ENCODE peak calls at places on chromosomes 13 and 19, in four cellular contexts. G is fibroblast of lung, J is A549, W is brain microvascular endothelial cell. P is an unnamed sample.

GRCh38 chr19:6821639-6822310 is 49.3 kb downstream of the VAV1 start:
- DNase-seq in G (no peak), W (no peak), J (no peak), P (no peak)

GRCh38 chr19:38975861-38976271 is 324 bp upstream of the FBXO17 start:
- DNase-seq in W (no peak), J (peak), G (peak), P (no peak)

GRCh38 chr13:41694902-41695301 is 237.6 kb downstream of the RGCC start:
- DNase-seq in J (peak), G (peak), W (peak), P (peak)

GRCh38 chr13:74755065-74755464 is 620.9 kb upstream of the KLF12 start:
- DNase-seq in J (no peak), G (no peak), W (no peak), P (no peak)

GRCh38 chr19:16200776-16201391 is 3.2 kb downstream of the AP1M1 start:
- DNase-seq in J (no peak), G (no peak), W (no peak), P (no peak)

GRCh38 chr19:10567696-10568443 is 909 bp downstream of the CDKN2D start:
- DNase-seq in G (no peak), W (no peak), J (no peak), P (no peak)

GRCh38 chr19:47663435-47663910 is 49.7 kb upstream of the EHD2 start:
- DNase-seq in W (peak), J (no peak), G (peak), P (peak)

GRCh38 chr19:11659612-11660011 is 62.3 kb downstream of the ZNF627 start:
- DNase-seq in G (no peak), J (no peak), W (no peak), P (peak)

GRCh38 chr13:23414682-23415081 is 18.8 kb downstream of the SACS start:
- DNase-seq in W (no peak), J (no peak), G (no peak), P (no peak)

GRCh38 chr13:27006519-27007161 is 165.0 kb downstream of the USP12 start:
- DNase-seq in W (peak), J (no peak), G (peak), P (peak)

GRCh38 chr13:94480672-94481145 is 1.2 kb upstream of the DCT start:
- DNase-seq in G (peak), W (no peak), J (no peak), P (no peak)

GRCh38 chr19:6241680-6242079 is 38.1 kb downstream of the MLLT1 start:
- DNase-seq in G (no peak), J (no peak), W (no peak), P (no peak)

GRCh38 chr13:78589206-78589605 is 14.1 kb downstream of the POU4F1 start:
- DNase-seq in J (no peak), G (peak), W (no peak), P (no peak)

GRCh38 chr13:112901951-112902651 is 66.9 kb upstream of the MCF2L start:
- DNase-seq in G (no peak), J (no peak), W (no peak), P (no peak)

GRCh38 chr13:43356566-43356965 is 333.2 kb downstream of the DNAJC15 start:
- DNase-seq in G (no peak), J (no peak), W (no peak), P (no peak)

GRCh38 chr13:44667950-44668349 is 91.8 kb upstream of the TSC22D1 start:
- DNase-seq in J (no peak), G (peak), W (no peak), P (peak)

GRCh38 chr19:41321204-41321599 is 11.2 kb downstream of the CCDC97 start:
- DNase-seq in J (no peak), W (no peak), G (no peak), P (no peak)

GRCh38 chr19:18939922-18940775 is 868 bp downstream of the HOMER3 start:
- DNase-seq in J (peak), G (peak), W (no peak), P (peak)

GRCh38 chr19:6020166-6020967 is 42.4 kb upstream of the RANBP3 start:
- DNase-seq in W (no peak), J (no peak), G (no peak), P (no peak)

GRCh38 chr19:35032356-35032865 is 2.1 kb downstream of the SCN1B start:
- DNase-seq in G (no peak), J (no peak), W (no peak), P (no peak)

GRCh38 chr19:35040826-35041547 is 534 bp upstream of the HPN start:
- DNase-seq in G (no peak), W (no peak), J (no peak), P (peak)

GRCh38 chr13:43879323-43880181 is at the start of the genes CCDC122 and LACC1:
- DNase-seq in W (peak), G (peak), J (peak), P (peak)

GRCh38 chr19:17718988-17719711 is at the start of gene MAP1S:
- DNase-seq in J (peak), G (peak), W (peak), P (peak)

GRCh38 chr19:4474504-4475136 is 2.5 kb downstream of the HDGFL2 start:
- DNase-seq in W (peak), J (peak), G (peak), P (peak)

GRCh38 chr19:34576292-34576691 is 94.7 kb downstream of the WTIP start:
- DNase-seq in G (no peak), W (no peak), J (no peak), P (no peak)

GRCh38 chr19:13913352-13913751 is 7.4 kb downstream of the CC2D1A start:
- DNase-seq in G (no peak), W (no peak), J (no peak), P (no peak)

GRCh38 chr13:26323764-26324163 is 69.8 kb downstream of the CDK8 start:
- DNase-seq in W (no peak), J (no peak), G (no peak), P (no peak)

GRCh38 chr19:45615795-45616708 is 14.0 kb upstream of the GPR4 start:
- DNase-seq in W (peak), J (peak), G (peak), P (peak)

GRCh38 chr19:57103573-57104277 is 16.1 kb upstream of the USP29 start:
- DNase-seq in J (peak), G (peak), W (peak), P (peak)

GRCh38 chr19:56423985-56424353 is 19.8 kb downstream of the ZNF583 start:
- DNase-seq in G (no peak), J (no peak), W (no peak), P (no peak)

GRCh38 chr19:49677232-49677881 is at the start of gene PRMT1:
- DNase-seq in G (peak), W (no peak), J (no peak), P (peak)

GRCh38 chr19:41339936-41340335 is 13.8 kb downstream of the TGFB1 start:
- DNase-seq in J (peak), W (no peak), G (peak), P (peak)

GRCh38 chr13:80473695-80474094 is 132.8 kb upstream of the SPRY2 start:
- DNase-seq in W (peak), J (peak), G (peak), P (peak)

GRCh38 chr13:91046715-91047327 is 300.7 kb upstream of the MIR17HG start:
- DNase-seq in G (no peak), J (no peak), W (no peak), P (no peak)

GRCh38 chr13:65653548-65654078 is 1576.5 kb downstream of the PCDH9 start:
- DNase-seq in W (no peak), G (no peak), J (no peak), P (no peak)

GRCh38 chr19:31408460-31409124 is 59.4 kb upstream of the TSHZ3 start:
- DNase-seq in G (peak), W (peak), J (no peak), P (peak)

P was measured in hepatic stellate cell.